ENCODE peak calls at places on chromosome 20, in seven cellular contexts. S is LoVo; P is NCI-H526; N is PC-3; C is stimulated activated CD4-positive, alpha-beta T cell treated with anti-CD3 and anti-CD28 coated beads, Interleukin-2, amount 100 ng/mL, for 48 hours; G is CD8-positive, alpha-beta memory T cell; T is NCI-H460. Y is an unnamed sample.

GRCh38 chr20:10716855-10717254 is 43.1 kb upstream of the JAG1 start:
- DNase-seq in P (no peak), T (peak; percentile 20), C (no peak), N (peak; percentile 71), S (no peak), G (no peak), Y (no peak)

GRCh38 chr20:44810061-44810390 is 320 bp downstream of the RIMS4 start:
- DNase-seq in P (peak; percentile 62), T (no peak), C (peak; percentile 1), G (no peak), S (no peak), N (no peak), Y (no peak)

GRCh38 chr20:17969884-17970409 is 1.1 kb downstream of the MGME1 start:
- DNase-seq in N (peak; percentile 64), T (no peak), C (no peak), P (peak; percentile 39), G (peak; percentile 55), S (peak; percentile 34), Y (peak; percentile 28)

GRCh38 chr20:62643521-62644043 is 1.3 kb downstream of the SLCO4A1 start:
- DNase-seq in G (no peak), P (peak; percentile 56), N (peak; percentile 23), S (no peak), T (no peak), C (no peak), Y (no peak)

GRCh38 chr20:21665687-21666446 is 39.6 kb upstream of the PAX1 start:
- DNase-seq in P (no peak), N (peak; percentile 40), S (no peak), T (no peak), G (no peak), C (no peak), Y (no peak)

GRCh38 chr20:38961530-38962043 is 557 bp upstream of the DHX35 start:
- DNase-seq in S (no peak), P (peak; percentile 48), N (no peak), C (no peak), T (no peak), G (no peak), Y (no peak)

GRCh38 chr20:19647992-19648391 is 110.1 kb upstream of the RIN2 start:
- DNase-seq in S (no peak), N (peak; percentile 17), P (no peak), G (no peak), C (no peak), T (no peak), Y (no peak)

GRCh38 chr20:16063876-16064275 is 509.4 kb downstream of the KIF16B start:
- DNase-seq in S (no peak), P (peak; percentile 16), G (no peak), N (no peak), C (no peak), T (no peak), Y (no peak)

GRCh38 chr20:57528148-57528547 is 3.2 kb upstream of the CTCFL start:
- DNase-seq in S (no peak), T (no peak), N (no peak), G (no peak), P (no peak), C (no peak), Y (no peak)

GRCh38 chr20:13744403-13744802 is 40.3 kb downstream of the ESF1 start:
- DNase-seq in T (no peak), P (no peak), C (no peak), G (no peak), S (no peak), N (peak; percentile 5), Y (no peak)

GRCh38 chr20:57656252-57656820 is 36.1 kb upstream of the ZBP1 start:
- DNase-seq in C (no peak), S (no peak), G (peak; percentile 33), T (no peak), P (no peak), N (no peak), Y (no peak)

GRCh38 chr20:14792915-14793314 is 455.5 kb upstream of the FLRT3 start:
- DNase-seq in C (no peak), S (no peak), T (no peak), P (no peak), N (no peak), G (no peak), Y (no peak)

GRCh38 chr20:50251992-50252491 is 61.4 kb downstream of the CEBPB start:
- DNase-seq in G (no peak), C (no peak), P (no peak), N (peak; percentile 48), S (no peak), T (no peak), Y (no peak)

GRCh38 chr20:59984551-59984950 is 26.3 kb downstream of the CDH26 start:
- DNase-seq in C (no peak), P (no peak), G (no peak), N (no peak), S (no peak), T (no peak), Y (no peak)

GRCh38 chr20:22308934-22309333 is 275.4 kb downstream of the FOXA2 start:
- DNase-seq in S (no peak), P (no peak), C (no peak), N (no peak), T (no peak), G (no peak), Y (no peak)

Y was measured in breast epithelium.